ENCODE peak calls at places on chromosomes 16 and 17, in nine cellular contexts. J is bronchial epithelial cell, K is lung, B is AG09319, A is stomach, O is AG04450, Q is H9, Z is neural crest cell, S is psoas muscle. Y is an unnamed sample.

GRCh38 chr17:78313735-78314648 is 45.9 kb downstream of the SOCS3 start:
- DNase-seq in B (no peak), J (peak), O (no peak), K (peak), Z (peak), Q (peak), S (peak), A (peak), Y (no peak)

GRCh38 chr17:79009397-79010303 is at the start of gene CANT1:
- DNase-seq in J (peak), Z (peak), O (peak), B (peak), K (peak), A (peak), Q (peak), S (peak), Y (peak)

GRCh38 chr16:49513040-49513439 is 139.4 kb downstream of the C16orf78 start:
- DNase-seq in J (no peak), B (no peak), Z (no peak), O (no peak), S (no peak), Q (peak), A (no peak), K (no peak), Y (no peak)

GRCh38 chr17:66549312-66549705 is 246.9 kb downstream of the PRKCA start:
- DNase-seq in S (no peak), B (peak), K (no peak), A (no peak), Q (peak), J (no peak), O (no peak), Z (no peak), Y (peak)

GRCh38 chr16:48321307-48322036 is 63.7 kb downstream of the SIAH1 start:
- DNase-seq in J (peak), O (no peak), A (no peak), Q (no peak), B (no peak), K (no peak), Z (no peak), S (no peak), Y (no peak)

GRCh38 chr17:81342062-81342699 is 47.1 kb upstream of the SLC38A10 start:
- DNase-seq in A (no peak), J (no peak), Z (no peak), Q (no peak), S (no peak), B (no peak), K (no peak), O (no peak), Y (no peak)

GRCh38 chr17:37360632-37361031 is 15.2 kb upstream of the C17orf78 start:
- DNase-seq in J (peak), O (no peak), A (no peak), Q (no peak), B (no peak), Z (no peak), K (no peak), S (no peak), Y (no peak)

GRCh38 chr17:58153046-58153445 is 4.9 kb downstream of the OR4D1 start:
- DNase-seq in J (no peak), Q (no peak), Z (no peak), K (no peak), O (no peak), A (no peak), B (no peak), S (no peak), Y (no peak)

DNA sequence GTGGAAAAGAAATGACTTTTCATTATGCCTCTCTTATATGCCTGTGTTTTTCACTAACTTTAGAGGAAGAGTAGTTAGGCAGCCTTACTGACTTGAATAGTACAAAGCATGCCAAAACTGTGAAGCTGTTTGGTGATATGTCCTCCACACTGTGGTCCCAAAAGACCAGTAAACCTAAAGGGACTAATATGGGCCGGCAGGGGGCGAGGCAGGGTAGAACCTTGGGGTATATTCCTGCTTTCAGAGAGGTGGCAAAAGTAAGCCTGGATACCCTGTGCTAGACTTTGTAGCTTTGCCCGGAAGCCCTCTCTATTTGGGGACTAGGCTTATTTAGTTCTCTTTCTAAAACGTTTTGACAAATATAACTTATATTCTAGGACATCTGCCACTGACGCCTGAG is 36.5 kb upstream of the VWA3A start:
- DNase-seq in A (no peak), Q (peak), J (no peak), K (no peak), B (no peak), Z (no peak), O (no peak), S (no peak), Y (no peak)
- TF ChIP-seq CTCF in A (no peak), Q (peak), J (peak), K (no peak), B (no peak), Z (peak), O (no peak), S (no peak), Y (no peak)

GRCh38 chr17:30964878-30965277 is 6.0 kb upstream of the RNF135 start:
- DNase-seq in A (peak), O (no peak), S (no peak), B (no peak), Z (no peak), K (no peak), Q (no peak), J (peak), Y (no peak)

GRCh38 chr17:30975042-30975820 is 4.4 kb downstream of the RNF135 start:
- DNase-seq in K (no peak), Z (no peak), O (no peak), J (no peak), S (no peak), B (no peak), Q (peak), A (peak), Y (no peak)

GRCh38 chr17:30970757-30971567 is at the start of gene RNF135:
- DNase-seq in A (peak), O (peak), Z (peak), B (peak), K (peak), Q (peak), S (peak), J (peak), Y (peak)

GRCh38 chr17:30969989-30970680 is 704 bp upstream of the RNF135 start:
- DNase-seq in O (no peak), K (no peak), B (no peak), Q (peak), Z (no peak), J (peak), A (peak), S (no peak), Y (no peak)
- TF ChIP-seq CTCF in O (peak), K (peak), B (no peak), Q (no peak), Z (no peak), J (no peak), A (no peak), S (no peak), Y (no peak)

GRCh38 chr16:67969286-67970039 is 1.0 kb upstream of the SLC12A4 start:
- DNase-seq in A (no peak), K (no peak), J (no peak), Z (no peak), Q (peak), S (no peak), B (no peak), O (no peak), Y (no peak)
- TF ChIP-seq CTCF in A (no peak), K (no peak), J (no peak), Z (no peak), Q (no peak), S (no peak), B (no peak), O (no peak), Y (no peak)

GRCh38 chr16:1929105-1929504 is 10.9 kb upstream of the HS3ST6 start:
- DNase-seq in A (no peak), Q (no peak), J (no peak), S (no peak), O (no peak), K (no peak), Z (no peak), B (peak), Y (no peak)

GRCh38 chr16:1930338-1930720 is 12.1 kb upstream of the HS3ST6 start:
- DNase-seq in B (no peak), S (no peak), A (no peak), J (no peak), K (no peak), Q (no peak), O (no peak), Z (no peak), Y (no peak)

GRCh38 chr16:1929578-1930337 is 11.5 kb upstream of the HS3ST6 start:
- DNase-seq in O (peak), A (peak), B (peak), S (peak), K (peak), J (peak), Q (peak), Z (peak), Y (peak)

GRCh38 chr16:1933097-1933661 is 9.8 kb downstream of the MSRB1 start:
- DNase-seq in S (no peak), J (no peak), O (no peak), Q (no peak), B (no peak), Z (no peak), A (no peak), K (no peak), Y (no peak)

GRCh38 chr16:1932050-1933028 is 10.7 kb downstream of the MSRB1 start:
- DNase-seq in J (peak), K (no peak), O (no peak), S (no peak), Z (no peak), Q (peak), A (peak), B (no peak), Y (no peak)
- TF ChIP-seq CTCF in J (peak), K (no peak), O (no peak), S (no peak), Z (no peak), Q (peak), A (peak), B (no peak), Y (peak)

GRCh38 chr16:84155226-84155625 is 10.1 kb downstream of the DNAAF1 start:
- DNase-seq in A (no peak), O (no peak), Z (no peak), K (no peak), J (no peak), Q (no peak), S (no peak), B (no peak), Y (no peak)

GRCh38 chr16:84153660-84154214 is 8.6 kb downstream of the DNAAF1 start:
- DNase-seq in S (no peak), A (no peak), K (no peak), Q (no peak), J (no peak), Z (no peak), O (no peak), B (no peak), Y (no peak)

GRCh38 chr16:84159006-84159405 is 13.9 kb downstream of the DNAAF1 start:
- DNase-seq in Q (no peak), S (no peak), B (no peak), A (no peak), Z (no peak), K (no peak), O (no peak), J (no peak), Y (no peak)

GRCh38 chr16:84158455-84158854 is 13.3 kb downstream of the DNAAF1 start:
- DNase-seq in Z (no peak), B (no peak), Q (no peak), A (no peak), K (no peak), O (no peak), S (no peak), J (no peak), Y (no peak)

GRCh38 chr16:84156342-84156784 is 11.3 kb downstream of the DNAAF1 start:
- DNase-seq in Z (no peak), Q (no peak), S (no peak), A (no peak), B (no peak), J (peak), O (no peak), K (no peak), Y (no peak)
- TF ChIP-seq CTCF in Z (peak), Q (peak), S (no peak), A (no peak), B (no peak), J (no peak), O (peak), K (no peak), Y (peak)

GRCh38 chr16:26963109-26963508 is 103.6 kb upstream of the C16orf82 start:
- DNase-seq in S (no peak), K (no peak), Q (peak), B (no peak), A (no peak), O (no peak), J (no peak), Z (peak), Y (no peak)
- TF ChIP-seq CTCF in S (no peak), K (no peak), Q (peak), B (peak), A (no peak), O (peak), J (no peak), Z (peak), Y (peak)

GRCh38 chr17:74737299-74738050 is 419 bp downstream of the RAB37 start:
- DNase-seq in K (no peak), B (no peak), O (no peak), A (no peak), J (no peak), Q (peak), Z (no peak), S (no peak), Y (no peak)
- TF ChIP-seq CTCF in K (peak), B (peak), O (peak), A (no peak), J (peak), Q (peak), Z (peak), S (no peak), Y (peak)